ENCODE peak calls at places on chromosomes 16 and 17, in five cellular contexts. K is PC-9; E is heart left ventricle; M is vagina; W is CD8-positive, alpha-beta T cell. G is an unnamed sample.

GRCh38 chr17:68511254-68511670 is 968 bp upstream of the PRKAR1A start:
- DNase-seq in K (no peak), E (no peak), M (no peak), W (peak), G (no peak)

GRCh38 chr16:18039931-18040330 is 296.6 kb downstream of the NPIPA8 start:
- DNase-seq in W (no peak), K (no peak), E (no peak), M (no peak), G (no peak)

GRCh38 chr17:7686221-7687071 is 844 bp downstream of the TP53 start:
- DNase-seq in E (peak), W (peak), K (peak), M (no peak), G (peak)

GRCh38 chr17:78619334-78619733 is 42.1 kb upstream of the DNAH17 start:
- DNase-seq in M (no peak), K (no peak), W (no peak), E (no peak), G (no peak)

GRCh38 chr16:3113765-3114479 is 1.5 kb downstream of the ZNF205 start:
- DNase-seq in E (no peak), M (no peak), K (no peak), W (no peak), G (no peak)

GRCh38 chr16:81740163-81740562 is 38.9 kb upstream of the PLCG2 start:
- DNase-seq in M (no peak), E (no peak), W (no peak), K (no peak), G (no peak)

GRCh38 chr17:6495450-6496115 is 51.3 kb downstream of the PIMREG start:
- DNase-seq in M (no peak), W (no peak), K (no peak), E (no peak), G (no peak)

GRCh38 chr17:3002538-3003301 is 60.7 kb downstream of the OR1D5 start:
- DNase-seq in M (no peak), K (no peak), W (no peak), E (peak), G (no peak)

GRCh38 chr17:4035081-4035680 is 70.9 kb upstream of the ATP2A3 start:
- DNase-seq in K (no peak), W (no peak), M (no peak), E (no peak), G (no peak)

GRCh38 chr16:53549970-53550406 is 47.0 kb upstream of the AKTIP start:
- DNase-seq in K (peak), W (peak), E (no peak), M (no peak), G (peak)

GRCh38 chr17:53721101-53721500 is 101.6 kb upstream of the KIF2B start:
- DNase-seq in W (no peak), M (no peak), E (no peak), K (no peak), G (no peak)

GRCh38 chr16:75000481-75001081 is 1.8 kb downstream of the ZNRF1 start:
- DNase-seq in E (no peak), W (no peak), M (no peak), K (peak), G (no peak)

GRCh38 chr16:66800856-66801255 is 528 bp downstream of the TERB1 start:
- DNase-seq in K (no peak), W (no peak), M (no peak), E (no peak), G (no peak)

GRCh38 chr16:23829454-23829853 is 6.3 kb upstream of the PRKCB start:
- DNase-seq in K (no peak), M (no peak), W (no peak), E (no peak), G (no peak)

GRCh38 chr17:42281571-42282096 is 5.4 kb upstream of the STAT5B start:
- DNase-seq in W (no peak), E (peak), K (no peak), M (peak), G (no peak)

GRCh38 chr16:27708651-27709050 is 158.7 kb downstream of the KATNIP start:
- DNase-seq in E (no peak), W (no peak), M (no peak), K (no peak), G (no peak)

GRCh38 chr17:47946516-47946915 is 5.1 kb downstream of the PNPO start:
- DNase-seq in W (no peak), E (no peak), M (no peak), K (no peak), G (no peak)
- H3K27ac ChIP-seq in W (no peak), E (no peak), M (no peak), K (peak), G (no peak)

GRCh38 chr16:65122974-65123845 is 1.3 kb upstream of the CDH11 start:
- DNase-seq in M (no peak), K (no peak), W (no peak), E (peak), G (no peak)

GRCh38 chr16:65125322-65125721 is 3.5 kb upstream of the CDH11 start:
- DNase-seq in K (no peak), M (no peak), E (no peak), W (no peak), G (no peak)

GRCh38 chr16:65122724-65122973 is 786 bp upstream of the CDH11 start:
- DNase-seq in W (no peak), M (no peak), K (no peak), E (no peak), G (no peak)

GRCh38 chr16:65124596-65124995 is 2.7 kb upstream of the CDH11 start:
- DNase-seq in W (no peak), K (no peak), M (no peak), E (no peak), G (no peak)

GRCh38 chr16:65123846-65124513 is 2.1 kb upstream of the CDH11 start:
- DNase-seq in M (no peak), E (no peak), K (no peak), W (no peak), G (no peak)
- H3K27ac ChIP-seq in M (peak), E (peak), K (no peak), W (no peak), G (no peak)

GRCh38 chr16:19876501-19877059 is 8.1 kb downstream of the GPRC5B start:
- DNase-seq in K (no peak), W (no peak), M (no peak), E (no peak), G (no peak)
- H3K27ac ChIP-seq in K (no peak), W (no peak), M (no peak), E (peak), G (no peak)

GRCh38 chr17:57578608-57578990 is 166.5 kb downstream of the CCDC182 start:
- DNase-seq in M (no peak), E (no peak), K (no peak), W (no peak), G (no peak)
- H3K27ac ChIP-seq in M (peak), E (peak), K (no peak), W (no peak), G (no peak)

GRCh38 chr17:80449930-80450576 is 26.4 kb downstream of the NPTX1 start:
- DNase-seq in K (no peak), W (no peak), M (no peak), E (no peak), G (no peak)

GRCh38 chr17:80452173-80452915 is 24.1 kb downstream of the NPTX1 start:
- DNase-seq in M (no peak), E (no peak), K (no peak), W (no peak), G (no peak)

GRCh38 chr17:80453126-80453979 is 23.1 kb downstream of the NPTX1 start:
- DNase-seq in K (no peak), E (no peak), M (no peak), W (no peak), G (no peak)

GRCh38 chr17:80449194-80449929 is 27.0 kb downstream of the NPTX1 start:
- DNase-seq in W (no peak), E (no peak), M (no peak), K (no peak), G (no peak)

GRCh38 chr17:80451104-80451775 is 25.2 kb downstream of the NPTX1 start:
- DNase-seq in K (no peak), E (no peak), W (no peak), M (no peak), G (no peak)
- H3K27ac ChIP-seq in K (no peak), E (no peak), W (no peak), M (no peak), G (no peak)

GRCh38 chr16:5220705-5221104 is 123.1 kb upstream of the EEF2KMT start:
- DNase-seq in E (no peak), K (no peak), W (no peak), M (no peak), G (no peak)
- H3K27ac ChIP-seq in E (no peak), K (no peak), W (no peak), M (no peak), G (no peak)

GRCh38 chr17:10429416-10430045 is 7.8 kb upstream of the MYH8 start:
- DNase-seq in K (no peak), M (no peak), W (no peak), E (no peak), G (no peak)
- H3K27ac ChIP-seq in K (no peak), M (no peak), W (no peak), E (no peak), G (no peak)